ENCODE peak calls at places on chromosomes 13 and 19, in five cellular contexts. H is CD8-positive, alpha-beta memory T cell; S is right cardiac atrium; C is pancreas; O is stomach. K is an unnamed sample. For H3K27me3, the result is how much of the 10 kb centered on the place peaks cover.

GRCh38 chr13:93621051-93621450 is 394.4 kb downstream of the GPC6 start:
- DNase-seq in H (no peak), S (no peak), C (no peak), O (no peak), K (no peak)

GRCh38 chr19:11166281-11167142 is 10.9 kb upstream of the SPC24 start:
- DNase-seq in H (no peak), S (peak), C (no peak), O (no peak), K (peak)

GRCh38 chr13:81540777-81541176 is 1199.9 kb upstream of the SPRY2 start:
- DNase-seq in H (no peak), S (no peak), C (no peak), O (no peak), K (no peak)

GRCh38 chr19:38559428-38560401 is 58.0 kb downstream of the MAP4K1 start:
- DNase-seq in H (peak), S (no peak), C (no peak), O (no peak), K (no peak)

GRCh38 chr19:51784109-51784785 is 10.7 kb upstream of the FPR3 start:
- DNase-seq in H (no peak), S (no peak), C (no peak), O (no peak), K (no peak)

GRCh38 chr13:98998831-98999634 is 21.2 kb upstream of the DOCK9 start:
- DNase-seq in H (peak), S (no peak), C (no peak), O (no peak), K (no peak)

GRCh38 chr19:13022859-13023636 is 27.8 kb downstream of the NFIX start:
- DNase-seq in H (no peak), S (peak), C (no peak), O (peak), K (peak)

GRCh38 chr13:41548870-41549269 is 91.5 kb downstream of the RGCC start:
- DNase-seq in H (no peak), S (no peak), C (no peak), O (no peak), K (no peak)

GRCh38 chr13:33076451-33076992 is 60.3 kb downstream of the KL start:
- DNase-seq in H (no peak), S (peak), C (no peak), O (no peak), K (no peak)

GRCh38 chr13:112325142-112325808 is 50.9 kb upstream of the SPACA7 start:
- DNase-seq in H (no peak), S (no peak), C (no peak), O (no peak), K (no peak)

GRCh38 chr13:24228852-24229458 is 68.4 kb downstream of the SPATA13 start:
- DNase-seq in H (peak), S (no peak), C (no peak), O (no peak), K (no peak)

GRCh38 chr19:3494559-3494958 is 5.9 kb downstream of the DOHH start:
- DNase-seq in H (no peak), S (no peak), C (no peak), O (peak), K (no peak)

GRCh38 chr13:26628706-26629105 is 71.2 kb downstream of the WASF3 start:
- DNase-seq in H (no peak), S (peak), C (no peak), O (no peak), K (no peak)

GRCh38 chr13:51475727-51476521 is 23.1 kb upstream of the INTS6 start:
- DNase-seq in H (no peak), S (no peak), C (no peak), O (no peak), K (no peak)

GRCh38 chr19:33720691-33721682 is 75.7 kb upstream of the KCTD15 start:
- DNase-seq in H (no peak), S (no peak), C (peak), O (no peak), K (no peak)

GRCh38 chr13:28623782-28624706 is 34.9 kb upstream of the POMP start:
- DNase-seq in H (no peak), S (no peak), C (no peak), O (no peak), K (no peak)

GRCh38 chr13:98384739-98385138 is 192.2 kb downstream of the STK24 start:
- DNase-seq in H (no peak), S (no peak), C (no peak), O (no peak), K (no peak)

GRCh38 chr13:73754727-73755292 is 379.4 kb downstream of the KLF12 start:
- DNase-seq in H (peak), S (no peak), C (no peak), O (no peak), K (no peak)

GRCh38 chr13:18956473-18957078 is 225.0 kb downstream of the TUBA3C start:
- DNase-seq in H (no peak), S (no peak), C (no peak), O (no peak), K (no peak)

GRCh38 chr13:47291116-47291656 is 394.3 kb upstream of the HTR2A start:
- DNase-seq in H (no peak), S (no peak), C (no peak), O (no peak), K (no peak)

GRCh38 chr19:10112895-10113591 is 1.6 kb downstream of the P2RY11 start:
- DNase-seq in H (peak), S (peak), C (peak), O (peak), K (no peak)

GRCh38 chr13:83709751-83710515 is 172.3 kb downstream of the SLITRK1 start:
- DNase-seq in H (no peak), S (no peak), C (no peak), O (no peak), K (no peak)

GRCh38 chr19:10604460-10604980 is 17.4 kb upstream of the AP1M2 start:
- DNase-seq in H (peak), S (no peak), C (no peak), O (peak), K (peak)

GRCh38 chr13:50131998-50132936 is 117.0 kb downstream of the KCNRG start:
- DNase-seq in H (no peak), S (peak), C (no peak), O (no peak), K (no peak)

GRCh38 chr13:94112227-94112626 is 367.3 kb downstream of the DCT start:
- DNase-seq in H (no peak), S (peak), C (no peak), O (no peak), K (no peak)

GRCh38 chr19:38395381-38396127 is 7.1 kb downstream of the SPRED3 start:
- DNase-seq in H (peak), S (no peak), C (no peak), O (no peak), K (no peak)

GRCh38 chr19:6005321-6006069 is 27.6 kb upstream of the RANBP3 start:
- DNase-seq in H (no peak), S (no peak), C (no peak), O (no peak), K (no peak)

GRCh38 chr13:40399756-40400155 is 266.7 kb downstream of the FOXO1 start:
- DNase-seq in H (no peak), S (no peak), C (no peak), O (no peak), K (no peak)

GRCh38 chr19:14467391-14467790 is 7.8 kb downstream of the PTGER1 start:
- DNase-seq in H (no peak), S (no peak), C (no peak), O (no peak), K (no peak)

GRCh38 chr13:110329798-110330461 is 22.8 kb downstream of the COL4A2 start:
- DNase-seq in H (no peak), S (no peak), C (no peak), O (no peak), K (no peak)

GRCh38 chr13:110328509-110328908 is 21.4 kb downstream of the COL4A2 start:
- DNase-seq in H (no peak), S (no peak), C (no peak), O (no peak), K (no peak)

GRCh38 chr13:110329258-110329657 is 22.2 kb downstream of the COL4A2 start:
- DNase-seq in H (no peak), S (no peak), C (no peak), O (no peak), K (no peak)

GRCh38 chr13:110326263-110326904 is 19.3 kb downstream of the COL4A2 start:
- DNase-seq in H (no peak), S (no peak), C (no peak), O (no peak), K (no peak)

DNA sequence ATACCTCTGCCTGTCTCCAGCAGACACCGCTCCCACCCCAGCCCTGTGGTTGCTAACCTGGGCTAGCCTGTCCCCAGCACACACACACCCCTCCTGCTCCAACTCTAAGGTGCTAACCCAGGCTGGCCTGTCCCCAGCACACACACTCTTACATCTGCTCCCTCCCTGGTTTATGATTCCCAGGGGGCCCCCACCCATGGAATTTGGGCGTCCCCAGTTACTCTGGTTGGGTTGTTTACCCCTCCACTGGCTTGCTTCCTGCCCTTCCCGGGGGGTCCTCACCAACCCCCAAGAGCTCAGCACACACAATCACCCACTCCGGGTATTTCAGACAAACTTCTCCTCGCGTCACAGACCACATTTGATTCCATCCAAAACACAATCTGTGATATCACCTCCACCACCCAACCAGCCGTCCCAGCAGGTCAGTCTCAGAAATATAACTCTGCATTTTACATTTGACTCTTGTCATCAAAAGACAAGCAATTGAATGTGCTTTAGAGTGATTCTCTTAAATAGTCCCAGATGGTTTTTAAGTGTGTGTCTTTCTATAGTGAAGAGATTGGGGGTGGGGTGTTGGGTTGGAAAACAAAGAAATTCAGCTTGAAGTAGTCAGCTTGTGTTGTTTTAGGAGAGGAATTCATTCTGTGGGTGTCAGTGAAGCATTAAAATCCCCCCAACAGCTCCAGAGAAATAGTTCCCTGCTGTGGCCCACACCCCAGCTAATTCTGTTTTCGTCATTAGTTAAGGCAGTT is 20.1 kb downstream of the COL4A2 start:
- DNase-seq in H (no peak), S (no peak), C (no peak), O (no peak), K (no peak)
- H3K4me3 ChIP-seq in H (no peak), S (no peak), C (no peak), O (no peak), K (no peak)

DNA sequence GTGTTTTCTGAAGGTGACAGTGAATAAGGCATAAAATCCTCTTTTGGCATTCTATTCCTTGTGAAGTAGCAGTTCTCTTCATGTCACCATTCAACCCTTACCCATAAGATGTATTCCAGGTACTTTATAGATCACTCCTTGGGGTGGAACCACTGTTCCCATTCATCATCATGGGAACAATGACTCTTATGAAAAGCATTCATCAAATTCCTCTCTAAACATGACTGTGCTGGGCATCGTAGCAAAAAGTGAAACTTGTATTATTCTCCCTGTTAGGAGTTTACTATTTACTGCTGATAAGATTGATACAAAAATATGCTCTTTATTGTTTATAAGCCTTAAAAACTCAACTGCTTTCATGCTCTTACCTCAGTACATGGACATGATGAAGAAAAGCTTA is 793.4 kb downstream of the LIG4 start:
- DNase-seq in H (no peak), S (no peak), C (no peak), O (no peak), K (no peak)
- H3K27me3 ChIP-seq in H (under half), S (under half), C (under half), O (under half), K (under half)

DNA sequence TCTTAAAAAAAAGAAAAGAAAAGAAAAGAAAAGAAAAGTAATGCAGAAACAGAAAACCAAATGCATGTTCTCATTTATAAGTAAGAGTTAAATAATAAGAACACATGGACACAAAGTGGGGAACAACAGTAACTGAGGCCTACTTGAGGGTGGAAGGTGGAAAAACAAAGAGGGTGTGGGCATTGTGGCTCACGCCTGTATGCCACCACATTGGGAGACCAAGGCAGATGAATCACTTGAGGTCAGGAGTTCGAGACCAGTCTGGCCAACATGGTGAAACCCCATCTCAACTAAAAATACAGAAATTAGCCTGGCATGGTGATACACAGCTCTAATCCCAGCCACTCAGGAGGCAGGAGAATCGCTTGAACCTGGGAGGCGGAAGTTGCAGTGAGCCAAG is 8.1 kb downstream of the ZNF708 start:
- DNase-seq in H (no peak), S (no peak), C (no peak), O (no peak), K (no peak)
- H3K27ac ChIP-seq in H (no peak), S (peak), C (no peak), O (no peak), K (peak)

DNA sequence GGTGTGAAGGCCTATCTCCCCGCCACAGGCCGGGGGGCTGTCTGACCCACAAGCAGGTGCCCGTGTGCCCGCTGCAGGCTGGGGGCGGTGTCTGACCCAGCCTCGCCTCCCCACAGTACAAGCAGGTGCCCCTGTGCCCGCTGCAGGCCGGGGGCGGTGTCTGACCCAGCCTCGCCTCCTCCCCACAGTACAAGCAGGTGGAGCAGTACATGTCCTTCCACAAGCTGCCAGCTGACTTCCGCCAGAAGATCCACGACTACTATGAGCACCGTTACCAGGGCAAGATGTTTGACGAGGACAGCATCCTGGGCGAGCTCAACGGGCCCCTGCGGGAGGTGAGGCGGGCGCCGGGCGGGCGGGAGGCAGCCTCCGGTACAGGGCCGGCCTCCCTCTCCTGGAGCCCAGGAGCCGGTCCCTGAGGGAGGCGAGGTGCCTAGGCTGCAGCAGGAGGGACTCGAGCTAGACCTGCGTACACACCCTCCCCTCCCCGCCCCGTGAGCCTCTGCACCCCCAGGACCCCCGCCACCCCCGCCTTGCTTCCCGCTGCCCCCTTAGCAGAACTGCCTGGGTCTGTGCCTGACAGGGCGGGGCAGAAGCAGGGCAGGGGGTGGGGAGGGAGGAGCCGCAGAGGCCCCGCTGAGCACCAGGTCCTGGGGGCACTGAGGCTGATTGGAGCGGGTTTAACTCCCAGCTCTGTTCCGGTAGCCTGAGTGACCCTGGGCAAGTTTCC is 20.6 kb downstream of the HCN2 start:
- DNase-seq in H (peak), S (no peak), C (no peak), O (peak), K (no peak)
- H3K4me3 ChIP-seq in H (peak), S (no peak), C (no peak), O (peak), K (peak)

DNA sequence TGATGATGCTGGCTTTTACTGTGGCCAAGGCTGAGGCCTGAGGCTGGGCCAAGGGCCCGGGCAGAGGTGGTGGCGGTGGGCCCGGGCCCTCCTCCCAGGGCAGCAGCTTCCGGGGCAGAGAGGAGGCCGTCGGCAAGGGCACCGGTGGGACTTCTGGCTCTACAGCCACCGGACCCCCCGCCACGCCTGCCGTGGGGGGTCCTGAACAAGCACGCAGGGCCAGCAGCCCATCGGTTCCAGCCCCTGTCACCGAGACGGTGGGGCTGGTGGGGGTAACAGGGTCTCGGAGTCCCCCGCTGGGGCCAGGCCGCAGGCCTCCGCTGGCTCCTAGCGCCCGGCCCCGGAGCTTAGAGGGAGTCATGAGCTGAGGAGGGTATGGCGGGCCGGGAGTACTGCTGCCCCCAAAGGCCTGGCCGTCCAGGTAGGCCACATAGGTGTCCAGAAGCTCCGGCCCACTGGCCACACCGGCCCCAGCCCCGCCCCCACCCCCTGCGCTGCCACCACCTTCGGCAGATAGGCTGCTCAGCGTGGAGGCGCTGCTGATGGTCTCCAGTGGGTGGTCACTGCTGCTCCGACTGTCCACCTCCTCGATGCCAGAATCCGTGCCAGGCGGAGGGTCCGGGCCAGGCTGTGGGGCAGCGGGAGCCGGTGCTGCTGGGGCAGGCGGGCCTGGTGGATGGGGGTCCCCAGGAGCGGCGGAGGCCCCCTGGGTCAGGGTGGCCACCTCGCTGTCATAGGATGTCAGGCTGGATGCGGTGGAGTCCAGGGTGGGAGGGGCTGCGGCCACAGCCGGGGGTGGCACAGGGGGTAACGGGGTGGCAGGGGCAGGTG is 17.3 kb downstream of the C19orf81 start:
- DNase-seq in H (no peak), S (no peak), C (no peak), O (no peak), K (no peak)
- H3K27me3 ChIP-seq in H (under half), S (under half), C (under half), O (half or more), K (half or more)

GRCh38 chr13:21106089-21106488 is 44.7 kb upstream of the LATS2 start:
- DNase-seq in H (no peak), S (no peak), C (no peak), O (no peak), K (no peak)
- H3K27ac ChIP-seq in H (no peak), S (no peak), C (no peak), O (no peak), K (no peak)

DNA sequence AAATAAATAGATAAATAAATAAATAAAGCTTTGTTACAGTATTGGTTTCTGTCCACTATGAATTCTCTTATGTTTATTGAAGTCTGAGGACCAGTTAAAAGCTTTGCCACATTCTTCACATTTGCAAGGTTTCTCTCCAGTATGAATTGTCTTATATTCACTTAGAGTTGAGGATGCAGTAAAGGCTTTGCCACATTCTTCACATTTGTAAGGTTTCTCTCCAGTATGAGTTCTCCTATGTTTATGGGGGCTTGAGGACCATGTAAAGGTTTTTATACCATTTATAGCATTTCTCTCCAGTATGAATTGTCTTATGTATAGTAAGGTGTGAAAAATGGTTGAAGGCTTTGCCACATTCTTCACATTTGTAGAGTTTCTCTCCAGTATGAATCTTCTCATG is 168.3 kb downstream of the ZNF737 start:
- DNase-seq in H (no peak), S (no peak), C (no peak), O (no peak), K (no peak)
- H3K4me3 ChIP-seq in H (no peak), S (no peak), C (no peak), O (no peak), K (no peak)

GRCh38 chr19:1757468-1758230 is 4.3 kb downstream of the ONECUT3 start:
- DNase-seq in H (no peak), S (no peak), C (no peak), O (no peak), K (no peak)
- H3K27me3 ChIP-seq in H (under half), S (under half), C (under half), O (half or more), K (half or more)

DNA sequence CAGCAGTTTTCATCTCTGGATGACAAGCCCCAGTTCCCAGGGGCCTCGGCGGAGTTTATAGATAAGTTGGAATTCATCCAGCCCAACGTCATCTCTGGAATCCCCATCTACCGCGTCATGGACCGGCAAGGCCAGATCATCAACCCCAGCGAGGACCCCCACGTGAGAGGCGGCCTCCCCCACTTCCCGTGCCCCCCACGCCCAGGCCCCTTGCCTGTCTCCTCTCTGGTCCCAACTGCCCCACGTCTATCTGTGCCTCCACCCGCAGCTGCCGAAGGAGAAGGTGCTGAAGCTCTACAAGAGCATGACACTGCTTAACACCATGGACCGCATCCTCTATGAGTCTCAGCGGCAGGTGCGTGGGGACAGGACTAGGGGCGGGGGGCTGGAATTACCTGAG is 13.0 kb downstream of the BCKDHA start:
- DNase-seq in H (no peak), S (no peak), C (no peak), O (no peak), K (no peak)
- H3K27ac ChIP-seq in H (no peak), S (no peak), C (no peak), O (peak), K (peak)

K was measured in left ventricle myocardium inferior.